ENCODE peak calls at places on chromosomes 5 and 9, in eight cellular contexts. S, J, E, X, N, R, L and H are unnamed samples.

GRCh38 chr5:31270396-31270795 is 76.9 kb downstream of the CDH6 start:
- DNase-seq in S (no peak), J (peak), N (peak), X (no peak), R (no peak), E (no peak), L (no peak), H (no peak)

GRCh38 chr9:23341346-23341745 is 484.7 kb downstream of the ELAVL2 start:
- DNase-seq in E (no peak), N (no peak), S (no peak), J (no peak), R (no peak), X (no peak), L (no peak), H (no peak)

GRCh38 chr5:151219138-151219537 is 4.8 kb downstream of the CCDC69 start:
- DNase-seq in L (no peak), S (no peak), E (no peak), J (no peak), R (no peak), N (no peak), X (no peak), H (no peak)

GRCh38 chr5:103434057-103434456 is 128.5 kb downstream of the NUDT12 start:
- DNase-seq in X (no peak), J (no peak), N (no peak), E (no peak), L (no peak), R (no peak), S (no peak), H (no peak)

GRCh38 chr5:54610197-54610898 is 92.8 kb downstream of the SNX18 start:
- DNase-seq in X (no peak), E (no peak), L (no peak), R (no peak), N (peak), J (peak), S (peak), H (peak)

GRCh38 chr9:35660966-35661413 is 2.9 kb downstream of the CCDC107 start:
- DNase-seq in N (peak), S (no peak), J (peak), E (no peak), R (no peak), X (no peak), L (peak), H (peak)

GRCh38 chr5:142197098-142197497 is 88.5 kb downstream of the NDFIP1 start:
- DNase-seq in J (no peak), S (no peak), L (no peak), R (no peak), E (no peak), X (no peak), N (peak), H (no peak)

GRCh38 chr5:146967646-146968045 is 89.1 kb upstream of the PPP2R2B start:
- DNase-seq in N (no peak), E (peak), S (no peak), X (no peak), L (no peak), R (no peak), J (no peak), H (no peak)

GRCh38 chr5:146765089-146765832 is 113.3 kb downstream of the PPP2R2B start:
- DNase-seq in J (no peak), S (no peak), E (no peak), X (no peak), N (no peak), L (no peak), R (no peak), H (no peak)

GRCh38 chr5:60959156-60959555 is 14.2 kb downstream of the NDUFAF2 start:
- DNase-seq in E (no peak), J (no peak), S (no peak), N (peak), L (no peak), R (no peak), X (no peak), H (no peak)

GRCh38 chr5:179124329-179124852 is 64.2 kb downstream of the ZNF354C start:
- DNase-seq in E (no peak), N (no peak), L (peak), X (no peak), J (no peak), S (no peak), R (no peak), H (no peak)

GRCh38 chr9:12441509-12441908 is 251.7 kb upstream of the TYRP1 start:
- DNase-seq in J (no peak), N (no peak), R (no peak), S (no peak), L (no peak), X (no peak), E (no peak), H (no peak)

GRCh38 chr9:14710804-14711203 is 11.7 kb downstream of the CER1 start:
- DNase-seq in E (no peak), X (peak), R (no peak), N (peak), J (no peak), L (no peak), S (no peak), H (no peak)

GRCh38 chr5:43515678-43516048 is 715 bp upstream of the C5orf34 start:
- DNase-seq in R (no peak), L (no peak), N (no peak), E (no peak), J (no peak), X (no peak), S (no peak), H (no peak)

GRCh38 chr9:3960661-3961144 is 339.2 kb downstream of the GLIS3 start:
- DNase-seq in N (peak), R (no peak), E (no peak), J (no peak), L (no peak), S (no peak), X (peak), H (peak)

GRCh38 chr5:134079748-134080581 is 34.5 kb upstream of the TCF7 start:
- DNase-seq in J (no peak), E (no peak), S (peak), X (no peak), R (no peak), L (no peak), N (no peak), H (no peak)

GRCh38 chr5:58901271-58901670 is 318.4 kb downstream of the RAB3C start:
- DNase-seq in S (no peak), R (no peak), L (no peak), X (no peak), J (no peak), E (no peak), N (no peak), H (no peak)

GRCh38 chr9:33223696-33224095 is 16.3 kb upstream of the SPINK4 start:
- DNase-seq in N (peak), S (no peak), X (no peak), L (no peak), E (no peak), R (no peak), J (no peak), H (no peak)

GRCh38 chr5:72314571-72315172 is 5.4 kb downstream of the MRPS27 start:
- DNase-seq in N (peak), S (no peak), X (no peak), E (no peak), J (no peak), L (peak), R (no peak), H (no peak)

GRCh38 chr5:133828727-133829126 is 139.7 kb downstream of the C5orf15 start:
- DNase-seq in S (no peak), N (no peak), R (no peak), E (no peak), L (no peak), X (no peak), J (peak), H (no peak)

GRCh38 chr9:134153450-134153849 is 10.9 kb downstream of the RNU6ATAC start:
- DNase-seq in L (no peak), X (no peak), E (no peak), R (no peak), J (no peak), N (no peak), S (no peak), H (no peak)